ENCODE peak calls at places on chromosome 4, in five cellular contexts. G is left lung, C is stomach, E is GM23248, B is endothelial cell of umbilical vein. A is an unnamed sample.

GRCh38 chr4:55729306-55730142 is 90.1 kb upstream of the EXOC1L start:
- DNase-seq in G (no peak), C (no peak), E (no peak), B (no peak), A (no peak)

GRCh38 chr4:20422398-20422797 is 170.7 kb downstream of the SLIT2 start:
- DNase-seq in G (no peak), C (peak; percentile 56), E (peak; percentile 70), B (peak; percentile 78), A (peak; percentile 28)

GRCh38 chr4:169079942-169080827 is 70.1 kb upstream of the CBR4 start:
- DNase-seq in G (peak; percentile 85), C (peak; percentile 55), E (peak; percentile 46), B (peak; percentile 87), A (no peak)

GRCh38 chr4:118348886-118349285 is 3.9 kb downstream of the PRSS12 start:
- DNase-seq in G (no peak), C (no peak), E (no peak), B (no peak), A (no peak)

GRCh38 chr4:45094676-45095075 is 368.3 kb upstream of the GNPDA2 start:
- DNase-seq in G (no peak), C (no peak), E (no peak), B (no peak), A (no peak)

GRCh38 chr4:77500801-77501200 is 104.8 kb upstream of the CXCL13 start:
- DNase-seq in G (no peak), C (no peak), E (no peak), B (no peak), A (no peak)

GRCh38 chr4:83393908-83394307 is 59.3 kb upstream of the HPSE start:
- DNase-seq in G (no peak), C (no peak), E (no peak), B (no peak), A (no peak)

GRCh38 chr4:25844957-25845712 is 17.7 kb downstream of the SEL1L3 start:
- DNase-seq in G (no peak), C (no peak), E (no peak), B (no peak), A (no peak)

GRCh38 chr4:99087887-99088484 is 602 bp downstream of the ADH5 start:
- DNase-seq in G (no peak), C (peak; percentile 69), E (peak; percentile 95), B (peak; percentile 72), A (no peak)

GRCh38 chr4:161936625-161937133 is 227.1 kb downstream of the FSTL5 start:
- DNase-seq in G (no peak), C (no peak), E (peak; percentile 2), B (peak; percentile 91), A (peak; percentile 69)

GRCh38 chr4:132016703-132017102 is 1132.4 kb upstream of the PCDH10 start:
- DNase-seq in G (no peak), C (no peak), E (no peak), B (no peak), A (no peak)

GRCh38 chr4:85825937-85826678 is 351.2 kb downstream of the ARHGAP24 start:
- DNase-seq in G (no peak), C (peak; percentile 50), E (peak; percentile 66), B (peak; percentile 66), A (no peak)

GRCh38 chr4:15457401-15458201 is 12.1 kb upstream of the CC2D2A start:
- DNase-seq in G (no peak), C (no peak), E (peak; percentile 78), B (peak; percentile 49), A (no peak)

GRCh38 chr4:145044341-145044740 is 53.7 kb downstream of the ANAPC10 start:
- DNase-seq in G (no peak), C (no peak), E (peak; percentile 34), B (no peak), A (no peak)

GRCh38 chr4:6959261-6959660 is 49.6 kb downstream of the TBC1D14 start:
- DNase-seq in G (no peak), C (no peak), E (no peak), B (no peak), A (no peak)

GRCh38 chr4:25092139-25092538 is 61.4 kb upstream of the LGI2 start:
- DNase-seq in G (no peak), C (no peak), E (no peak), B (no peak), A (no peak)

GRCh38 chr4:121822796-121823504 is 733 bp downstream of the CCNA2 start:
- DNase-seq in G (no peak), C (peak; percentile 25), E (peak; percentile 64), B (peak; percentile 39), A (no peak)

GRCh38 chr4:113616443-113616842 is 145.1 kb downstream of the CAMK2D start:
- DNase-seq in G (no peak), C (no peak), E (no peak), B (no peak), A (no peak)

GRCh38 chr4:83830138-83830537 is 294.2 kb downstream of the GPAT3 start:
- DNase-seq in G (no peak), C (no peak), E (no peak), B (peak; percentile 10), A (no peak)

GRCh38 chr4:1647432-1647831 is 36.7 kb downstream of the FAM53A start:
- DNase-seq in G (peak; percentile 76), C (no peak), E (no peak), B (no peak), A (no peak)

GRCh38 chr4:102734591-102735385 is 26.0 kb downstream of the MANBA start:
- DNase-seq in G (no peak), C (peak; percentile 28), E (peak; percentile 53), B (no peak), A (no peak)

GRCh38 chr4:157978680-157979361 is 194.0 kb downstream of the GASK1B start:
- DNase-seq in G (no peak), C (peak; percentile 26), E (peak; percentile 66), B (peak; percentile 82), A (peak; percentile 23)

GRCh38 chr4:96170198-96170597 is 330.3 kb downstream of the PDHA2 start:
- DNase-seq in G (peak; percentile 44), C (no peak), E (no peak), B (no peak), A (no peak)

GRCh38 chr4:53916431-53916889 is 147.9 kb downstream of the CHIC2 start:
- DNase-seq in G (no peak), C (no peak), E (peak; percentile 78), B (peak; percentile 23), A (no peak)

GRCh38 chr4:16377887-16378286 is 151.6 kb upstream of the TAPT1 start:
- DNase-seq in G (no peak), C (no peak), E (no peak), B (no peak), A (no peak)

GRCh38 chr4:20589436-20589835 is 110.8 kb upstream of the PACRGL start:
- DNase-seq in G (no peak), C (no peak), E (no peak), B (peak; percentile 12), A (no peak)

GRCh38 chr4:36432556-36432955 is 151.1 kb downstream of the DTHD1 start:
- DNase-seq in G (no peak), C (no peak), E (no peak), B (no peak), A (no peak)

GRCh38 chr4:37383579-37384229 is 139.2 kb downstream of the NWD2 start:
- DNase-seq in G (no peak), C (no peak), E (peak; percentile 40), B (peak; percentile 13), A (no peak)

DNA sequence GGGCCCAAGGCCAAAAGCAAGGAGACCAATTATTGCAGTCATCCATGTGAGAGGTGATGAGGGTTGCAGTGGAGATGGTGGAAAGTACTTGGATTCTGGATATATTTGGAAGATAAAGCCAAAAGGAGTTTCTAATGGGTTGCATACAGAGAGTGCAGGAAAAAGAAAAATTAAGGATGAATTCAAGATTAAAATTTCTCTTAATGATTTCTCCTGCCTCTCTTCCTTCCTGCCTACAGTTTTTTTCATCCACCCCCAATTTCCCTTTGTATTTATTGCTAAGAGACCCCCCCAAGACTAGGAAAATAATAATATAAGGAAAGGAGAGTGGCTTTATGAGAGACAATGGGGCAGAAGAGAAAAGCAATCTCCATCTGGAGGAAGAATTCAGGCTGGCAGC is 8.6 kb upstream of the FGF5 start:
- DNase-seq in G (no peak), C (no peak), E (no peak), B (no peak), A (no peak)
- H3K27me3 ChIP-seq in G (peaks cover 67% of the 10 kb centered on the region), C (peaks cover 31% of the 10 kb centered on the region), E (no peaks in the 10 kb centered on the region), B (peaks cover 27% of the 10 kb centered on the region), A (peaks cover 8% of the 10 kb centered on the region)

GRCh38 chr4:146952896-146953295 is 7.2 kb upstream of the TTC29 start:
- DNase-seq in G (no peak), C (no peak), E (no peak), B (no peak), A (no peak)
- H3K27me3 ChIP-seq in G (peaks cover 17% of the 10 kb centered on the region), C (peaks cover 32% of the 10 kb centered on the region), E (no peaks in the 10 kb centered on the region), B (peaks cover 9% of the 10 kb centered on the region), A (peaks cover 3% of the 10 kb centered on the region)

GRCh38 chr4:185019451-185020292 is 1.4 kb downstream of the HELT start:
- DNase-seq in G (no peak), C (no peak), E (no peak), B (no peak), A (no peak)
- H3K27me3 ChIP-seq in G (peaks cover 100% of the 10 kb centered on the region), C (peaks cover 100% of the 10 kb centered on the region), E (peaks cover 97% of the 10 kb centered on the region), B (peaks cover 83% of the 10 kb centered on the region), A (peaks cover 85% of the 10 kb centered on the region)

GRCh38 chr4:4388836-4389575 is 2.1 kb downstream of the NSG1 start:
- DNase-seq in G (no peak), C (no peak), E (no peak), B (no peak), A (no peak)
- H3K27me3 ChIP-seq in G (peaks cover 98% of the 10 kb centered on the region), C (peaks cover 98% of the 10 kb centered on the region), E (peaks cover 65% of the 10 kb centered on the region), B (peaks cover 29% of the 10 kb centered on the region), A (peaks cover 8% of the 10 kb centered on the region)

DNA sequence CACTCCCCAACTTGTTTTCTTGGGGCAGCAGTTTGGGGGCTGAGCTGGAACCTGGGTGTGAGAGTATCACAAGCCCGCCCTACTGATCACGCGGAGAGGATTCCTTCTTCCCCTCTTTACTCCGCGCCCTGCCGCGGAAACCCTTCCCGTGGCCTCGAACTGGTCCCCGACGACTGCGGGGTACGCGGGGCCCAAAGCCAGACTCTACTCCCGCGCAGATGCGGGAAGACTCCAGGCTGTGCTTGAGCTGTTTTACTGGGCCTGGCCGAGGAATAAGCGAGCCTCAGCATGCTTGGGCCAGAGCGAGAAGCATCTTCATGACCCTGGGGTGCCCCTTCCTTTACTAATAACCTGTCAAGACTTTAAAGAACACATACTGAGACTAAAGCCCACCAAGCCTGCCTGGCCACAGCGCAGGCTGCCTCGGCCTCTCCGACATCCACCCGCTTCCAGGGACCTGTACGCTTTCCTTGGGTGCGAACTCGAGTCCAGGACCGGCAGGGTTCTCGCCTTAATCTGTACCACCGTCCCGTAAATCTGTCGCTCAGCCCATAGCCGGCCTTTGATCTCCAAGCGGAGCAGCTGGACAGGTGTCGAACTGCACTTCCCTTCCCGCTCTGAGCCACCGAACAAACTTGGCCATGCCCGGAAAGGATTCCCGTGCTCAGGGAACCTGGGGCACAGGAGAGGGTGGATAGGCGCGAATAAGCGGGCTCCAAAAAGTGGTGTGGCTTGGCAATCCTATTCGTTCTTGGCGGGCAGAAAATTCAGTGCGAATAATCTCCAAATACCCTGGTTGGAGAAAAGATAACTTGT is 55.0 kb upstream of the TMEM33 start:
- DNase-seq in G (peak; percentile 63), C (no peak), E (no peak), B (no peak), A (no peak)
- H3K27me3 ChIP-seq in G (peaks cover 100% of the 10 kb centered on the region), C (peaks cover 98% of the 10 kb centered on the region), E (peaks cover 81% of the 10 kb centered on the region), B (peaks cover 60% of the 10 kb centered on the region), A (peaks cover 70% of the 10 kb centered on the region)

GRCh38 chr4:107444-108429 is 16.6 kb upstream of the ZNF718 start:
- DNase-seq in G (peak; percentile 78), C (no peak), E (no peak), B (no peak), A (no peak)
- H3K27me3 ChIP-seq in G (peaks cover 56% of the 10 kb centered on the region), C (peaks cover 57% of the 10 kb centered on the region), E (no peaks in the 10 kb centered on the region), B (peaks cover 21% of the 10 kb centered on the region), A (peaks cover 39% of the 10 kb centered on the region)